ENCODE peak calls at places on chromosome 5, in four cellular contexts. S is RCC 7860, E is GM04504, H is AG10803. K is an unnamed sample.

GRCh38 chr5:167587768-167588167 is 703.7 kb upstream of the WWC1 start:
- DNase-seq in S (peak; percentile 34), E (no peak), H (peak; percentile 38), K (no peak)

GRCh38 chr5:174721522-174722432 is 2.6 kb upstream of the MSX2 start:
- DNase-seq in S (no peak), E (no peak), H (no peak), K (no peak)

GRCh38 chr5:103086547-103086946 is 33.4 kb downstream of the GIN1 start:
- DNase-seq in S (no peak), E (no peak), H (no peak), K (no peak)

GRCh38 chr5:81269751-81270686 is 31.4 kb upstream of the ZCCHC9 start:
- DNase-seq in S (no peak), E (no peak), H (no peak), K (no peak)

GRCh38 chr5:113166285-113166684 is 189.7 kb downstream of the DCP2 start:
- DNase-seq in S (no peak), E (no peak), H (peak; percentile 53), K (no peak)

GRCh38 chr5:160802567-160802966 is 49.4 kb downstream of the ATP10B start:
- DNase-seq in S (no peak), E (no peak), H (no peak), K (no peak)

GRCh38 chr5:6439588-6440550 is 8.8 kb upstream of the UBE2QL1 start:
- DNase-seq in S (peak; percentile 28), E (no peak), H (peak; percentile 27), K (no peak)

GRCh38 chr5:151105561-151105960 is 24.7 kb upstream of the TNIP1 start:
- DNase-seq in S (no peak), E (no peak), H (peak; percentile 57), K (no peak)

GRCh38 chr5:45741110-45741509 is 44.9 kb upstream of the HCN1 start:
- DNase-seq in S (no peak), E (no peak), H (no peak), K (no peak)